ENCODE peak calls at places on chromosome 12, in seven cellular contexts. I is skeletal muscle cell, K is cardiac muscle cell, P is HCT116, T is AG10803, A is uterus, S is kidney. U is an unnamed sample.

GRCh38 chr12:50188875-50189575 is 21.9 kb upstream of the CERS5 start:
- DNase-seq in I (no peak), K (no peak), P (no peak), T (no peak), A (no peak), S (no peak), U (no peak)

GRCh38 chr12:44532940-44533339 is 343.2 kb downstream of the NELL2 start:
- DNase-seq in I (no peak), K (no peak), P (no peak), T (no peak), A (no peak), S (no peak), U (no peak)

GRCh38 chr12:73892181-73892580 is 645.5 kb upstream of the ATXN7L3B start:
- DNase-seq in I (peak; percentile 41), K (peak; percentile 2), P (no peak), T (no peak), A (no peak), S (no peak), U (no peak)

GRCh38 chr12:9214536-9214935 is 6.3 kb upstream of the PZP start:
- DNase-seq in I (no peak), K (no peak), P (no peak), T (no peak), A (no peak), S (no peak), U (no peak)

GRCh38 chr12:4280351-4281163 is 7.0 kb downstream of the CCND2 start:
- DNase-seq in I (no peak), K (peak; percentile 25), P (no peak), T (no peak), A (peak; percentile 55), S (no peak), U (no peak)

GRCh38 chr12:95949801-95950206 is 6.7 kb downstream of the AMDHD1 start:
- DNase-seq in I (no peak), K (no peak), P (no peak), T (no peak), A (no peak), S (no peak), U (no peak)

GRCh38 chr12:52783563-52784316 is 6.6 kb upstream of the KRT76 start:
- DNase-seq in I (no peak), K (no peak), P (no peak), T (no peak), A (no peak), S (no peak), U (no peak)

GRCh38 chr12:55258288-55258687 is 13.9 kb downstream of the OR6C74 start:
- DNase-seq in I (no peak), K (no peak), P (no peak), T (no peak), A (no peak), S (no peak), U (no peak)

GRCh38 chr12:131123817-131124216 is 170.1 kb downstream of the ADGRD1 start:
- DNase-seq in I (no peak), K (no peak), P (no peak), T (no peak), A (no peak), S (peak; percentile 38), U (no peak)

GRCh38 chr12:41368006-41368405 is 179.9 kb downstream of the PDZRN4 start:
- DNase-seq in I (no peak), K (peak; percentile 3), P (peak; percentile 7), T (peak; percentile 0), A (no peak), S (no peak), U (no peak)

GRCh38 chr12:45357547-45358417 is 141.9 kb downstream of the ANO6 start:
- DNase-seq in I (no peak), K (peak; percentile 65), P (no peak), T (peak; percentile 25), A (peak; percentile 43), S (no peak), U (no peak)

GRCh38 chr12:108241961-108242360 is 97.2 kb downstream of the CMKLR1 start:
- DNase-seq in I (no peak), K (no peak), P (no peak), T (no peak), A (no peak), S (no peak), U (no peak)

GRCh38 chr12:113070117-113070906 is 13.8 kb downstream of the DTX1 start:
- DNase-seq in I (no peak), K (no peak), P (no peak), T (no peak), A (peak; percentile 28), S (peak; percentile 82), U (no peak)

GRCh38 chr12:114013601-114014345 is 47.6 kb upstream of the RBM19 start:
- DNase-seq in I (no peak), K (peak; percentile 39), P (peak; percentile 31), T (peak; percentile 54), A (no peak), S (no peak), U (no peak)

GRCh38 chr12:105754313-105754712 is 384.4 kb downstream of the NUAK1 start:
- DNase-seq in I (no peak), K (no peak), P (no peak), T (no peak), A (no peak), S (no peak), U (no peak)

GRCh38 chr12:108363565-108363964 is 24.5 kb upstream of the CMKLR1 start:
- DNase-seq in I (no peak), K (no peak), P (no peak), T (no peak), A (no peak), S (no peak), U (no peak)

GRCh38 chr12:57638096-57638495 is 5.1 kb upstream of the B4GALNT1 start:
- DNase-seq in I (no peak), K (no peak), P (no peak), T (no peak), A (no peak), S (no peak), U (no peak)

GRCh38 chr12:68641138-68641537 is 30.4 kb downstream of the RAP1B start:
- DNase-seq in I (no peak), K (no peak), P (no peak), T (no peak), A (no peak), S (no peak), U (no peak)

GRCh38 chr12:122067548-122067947 is 11.0 kb upstream of the MLXIP start:
- DNase-seq in I (no peak), K (no peak), P (no peak), T (no peak), A (no peak), S (no peak), U (no peak)

GRCh38 chr12:64293654-64294364 is 71.7 kb upstream of the KICS2 start:
- DNase-seq in I (no peak), K (no peak), P (no peak), T (no peak), A (no peak), S (no peak), U (no peak)

GRCh38 chr12:15774819-15775218 is 14.4 kb downstream of the EPS8 start:
- DNase-seq in I (no peak), K (no peak), P (no peak), T (peak; percentile 88), A (no peak), S (no peak), U (no peak)

GRCh38 chr12:15776532-15776931 is 12.7 kb downstream of the EPS8 start:
- DNase-seq in I (no peak), K (no peak), P (no peak), T (no peak), A (no peak), S (no peak), U (no peak)

GRCh38 chr12:15778126-15778525 is 11.1 kb downstream of the EPS8 start:
- DNase-seq in I (no peak), K (no peak), P (no peak), T (peak; percentile 31), A (no peak), S (no peak), U (no peak)

GRCh38 chr12:15779925-15780324 is 9.3 kb downstream of the EPS8 start:
- DNase-seq in I (no peak), K (no peak), P (no peak), T (no peak), A (no peak), S (no peak), U (no peak)

DNA sequence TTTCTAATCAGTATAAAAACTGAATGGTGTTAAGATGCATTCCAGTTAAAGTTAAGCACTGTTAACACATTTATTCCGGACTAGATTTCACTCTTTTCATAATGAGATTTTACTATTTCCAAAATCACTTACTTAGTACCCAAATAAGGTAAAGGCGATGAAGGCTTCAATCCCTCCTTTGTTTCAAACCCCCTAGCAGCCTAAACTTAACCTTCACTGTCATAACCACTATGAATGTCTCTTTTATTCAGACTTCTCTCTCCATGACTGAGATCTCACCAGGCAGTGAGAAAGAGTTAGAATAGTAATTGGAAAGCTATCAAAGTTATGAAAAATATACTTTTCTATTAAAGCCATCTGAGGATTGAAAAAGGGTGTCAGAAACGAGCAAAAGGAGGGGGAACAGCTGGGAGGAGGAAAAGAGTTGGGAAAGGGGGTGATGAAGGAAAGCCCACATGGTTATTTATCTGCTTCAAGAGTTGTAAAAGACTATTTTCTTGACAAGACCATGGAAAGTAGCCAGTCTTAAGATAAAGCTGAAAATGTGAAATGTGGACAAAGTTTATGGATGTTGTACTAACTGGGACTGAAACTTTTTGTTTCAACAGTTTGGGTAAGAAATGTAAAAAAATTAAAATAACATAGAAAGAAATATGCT is 11.7 kb downstream of the EPS8 start:
- DNase-seq in I (no peak), K (peak; percentile 72), P (no peak), T (no peak), A (no peak), S (no peak), U (no peak)
- H3K4me3 ChIP-seq in I (no peak overlapping the region), K (no peak overlapping the region), P (no peak overlapping the region), T (no peak overlapping the region), A (no peak overlapping the region), S (no peak overlapping the region), U (no peak overlapping the region)

GRCh38 chr12:102010265-102010994 is 51.4 kb downstream of the WASHC3 start:
- DNase-seq in I (no peak), K (no peak), P (no peak), T (no peak), A (no peak), S (no peak), U (no peak)
- H3K4me3 ChIP-seq in I (no peak overlapping the region), K (no peak overlapping the region), P (no peak overlapping the region), T (no peak overlapping the region), A (no peak overlapping the region), S (no peak overlapping the region), U (no peak overlapping the region)

DNA sequence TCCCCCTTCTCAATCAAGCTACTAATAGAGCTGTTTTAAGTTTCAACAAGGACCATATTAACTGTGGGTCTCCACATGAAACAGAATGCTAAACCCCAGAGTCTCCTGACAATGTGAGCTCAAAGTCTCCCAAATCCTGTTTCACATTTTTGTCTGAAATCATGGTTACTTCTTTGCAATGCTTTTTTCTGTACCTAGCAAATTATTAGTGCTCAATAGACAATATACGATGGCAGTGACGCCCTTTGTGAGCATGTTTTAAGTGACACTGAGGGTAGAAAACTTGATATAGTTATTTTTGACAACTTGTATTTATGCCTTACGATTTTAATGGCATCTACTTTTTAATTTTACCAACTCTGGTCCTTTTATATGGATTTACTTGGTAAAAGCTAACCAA is 85.4 kb upstream of the SOX5 start:
- DNase-seq in I (no peak), K (no peak), P (no peak), T (no peak), A (no peak), S (no peak), U (no peak)
- H3K4me3 ChIP-seq in I (no peak overlapping the region), K (no peak overlapping the region), P (no peak overlapping the region), T (no peak overlapping the region), A (no peak overlapping the region), S (no peak overlapping the region), U (no peak overlapping the region)

GRCh38 chr12:6443361-6443983 is 1.3 kb upstream of the CD27 start:
- DNase-seq in I (no peak), K (no peak), P (no peak), T (no peak), A (no peak), S (peak; percentile 35), U (no peak)
- H3K4me3 ChIP-seq in I (no peak overlapping the region), K (no peak overlapping the region), P (no peak overlapping the region), T (no peak overlapping the region), A (no peak overlapping the region), S (no peak overlapping the region), U (no peak overlapping the region)